ENCODE peak calls at places on chromosomes 3 and 15, in ten cellular contexts. D is body of pancreas; M is Peyer's patch; U is GM12878; F is brain microvascular endothelial cell; J is CD4-positive, CD25-positive, alpha-beta regulatory T cell; N is aorta; I is heart right ventricle; V is tibial artery; Y is GM23338. R is an unnamed sample. For H3K27me3, the result is how much of the 10 kb centered on the place peaks cover.

GRCh38 chr3:196603683-196604082 is 35.2 kb downstream of the FBXO45 start:
- DNase-seq in D (no peak), M (no peak), U (no peak), F (no peak), J (no peak), N (no peak), I (no peak), V (no peak), Y (no peak), R (no peak)

GRCh38 chr3:43338295-43338694 is 52.0 kb downstream of the SNRK start:
- DNase-seq in D (no peak), M (no peak), U (no peak), F (no peak), J (no peak), N (no peak), I (no peak), V (no peak), Y (no peak), R (no peak)

GRCh38 chr3:128549283-128550112 is 56.5 kb upstream of the GATA2 start:
- DNase-seq in D (no peak), M (peak), U (no peak), F (peak), J (no peak), N (peak), I (peak), V (no peak), Y (no peak), R (peak)

GRCh38 chr15:68812069-68812468 is 8.6 kb downstream of the ANP32A start:
- DNase-seq in D (no peak), M (peak), U (no peak), F (no peak), J (no peak), N (no peak), I (no peak), V (no peak), Y (no peak), R (no peak)

GRCh38 chr3:43949594-43949993 is 258.9 kb downstream of the ABHD5 start:
- DNase-seq in D (no peak), M (no peak), U (no peak), F (no peak), J (no peak), N (no peak), I (no peak), V (no peak), Y (no peak), R (no peak)

GRCh38 chr15:53072077-53072476 is 281.9 kb upstream of the ONECUT1 start:
- DNase-seq in D (peak), M (peak), U (no peak), F (peak), J (no peak), N (no peak), I (peak), V (no peak), Y (peak), R (peak)

GRCh38 chr3:37272743-37273142 is 98.4 kb upstream of the LRRFIP2 start:
- DNase-seq in D (no peak), M (no peak), U (no peak), F (no peak), J (no peak), N (no peak), I (no peak), V (no peak), Y (no peak), R (no peak)

GRCh38 chr3:102664126-102664525 is 229.3 kb downstream of the ZPLD1 start:
- DNase-seq in D (no peak), M (no peak), U (no peak), F (no peak), J (no peak), N (no peak), I (no peak), V (no peak), Y (no peak), R (no peak)

GRCh38 chr3:141360888-141361598 is 7.3 kb upstream of the ZBTB38 start:
- DNase-seq in D (no peak), M (no peak), U (no peak), F (peak), J (no peak), N (peak), I (peak), V (no peak), Y (peak), R (no peak)

GRCh38 chr3:150825192-150825915 is 62.4 kb upstream of the SIAH2 start:
- DNase-seq in D (no peak), M (no peak), U (no peak), F (no peak), J (no peak), N (no peak), I (no peak), V (no peak), Y (no peak), R (no peak)

GRCh38 chr3:141992512-141992911 is 116.1 kb downstream of the ATP1B3 start:
- DNase-seq in D (no peak), M (no peak), U (peak), F (no peak), J (no peak), N (no peak), I (no peak), V (no peak), Y (no peak), R (no peak)

GRCh38 chr3:107561980-107562379 is 39.2 kb downstream of the BBX start:
- DNase-seq in D (no peak), M (no peak), U (no peak), F (no peak), J (no peak), N (no peak), I (no peak), V (no peak), Y (no peak), R (no peak)

GRCh38 chr3:32297366-32297765 is 58.9 kb downstream of the CMTM8 start:
- DNase-seq in D (no peak), M (no peak), U (no peak), F (no peak), J (peak), N (no peak), I (no peak), V (no peak), Y (no peak), R (no peak)

GRCh38 chr15:40458495-40459371 is 12.1 kb upstream of the CHST14 start:
- DNase-seq in D (no peak), M (peak), U (no peak), F (no peak), J (no peak), N (no peak), I (no peak), V (no peak), Y (no peak), R (peak)

GRCh38 chr3:197372076-197372661 is 73.8 kb upstream of the DLG1 start:
- DNase-seq in D (no peak), M (no peak), U (no peak), F (peak), J (no peak), N (no peak), I (no peak), V (no peak), Y (peak), R (no peak)

GRCh38 chr15:70237626-70238025 is 139.9 kb upstream of the TLE3 start:
- DNase-seq in D (no peak), M (no peak), U (no peak), F (no peak), J (no peak), N (no peak), I (no peak), V (no peak), Y (no peak), R (no peak)

GRCh38 chr3:46557814-46558183 is 8.3 kb downstream of the LRRC2 start:
- DNase-seq in D (no peak), M (no peak), U (no peak), F (no peak), J (no peak), N (no peak), I (no peak), V (no peak), Y (no peak), R (no peak)

GRCh38 chr15:45088801-45089711 is 24.9 kb downstream of the DUOX2 start:
- DNase-seq in D (no peak), M (no peak), U (no peak), F (no peak), J (no peak), N (no peak), I (no peak), V (peak), Y (no peak), R (no peak)

GRCh38 chr3:14319654-14320182 is 82.7 kb upstream of the SLC6A6 start:
- DNase-seq in D (no peak), M (peak), U (peak), F (peak), J (no peak), N (peak), I (no peak), V (no peak), Y (peak), R (no peak)

GRCh38 chr3:20343790-20344189 is 157.8 kb upstream of the SGO1 start:
- DNase-seq in D (no peak), M (no peak), U (no peak), F (no peak), J (no peak), N (no peak), I (no peak), V (no peak), Y (no peak), R (no peak)

GRCh38 chr3:53592862-53593261 is 98.5 kb downstream of the CACNA1D start:
- DNase-seq in D (no peak), M (no peak), U (no peak), F (no peak), J (no peak), N (no peak), I (no peak), V (no peak), Y (no peak), R (no peak)

GRCh38 chr3:53589201-53589600 is 94.8 kb downstream of the CACNA1D start:
- DNase-seq in D (no peak), M (no peak), U (no peak), F (no peak), J (no peak), N (no peak), I (no peak), V (no peak), Y (no peak), R (no peak)

GRCh38 chr3:53589806-53590205 is 95.4 kb downstream of the CACNA1D start:
- DNase-seq in D (no peak), M (no peak), U (no peak), F (no peak), J (no peak), N (no peak), I (no peak), V (no peak), Y (no peak), R (no peak)

GRCh38 chr3:53591646-53592045 is 97.2 kb downstream of the CACNA1D start:
- DNase-seq in D (no peak), M (no peak), U (no peak), F (no peak), J (no peak), N (no peak), I (no peak), V (no peak), Y (no peak), R (no peak)

DNA sequence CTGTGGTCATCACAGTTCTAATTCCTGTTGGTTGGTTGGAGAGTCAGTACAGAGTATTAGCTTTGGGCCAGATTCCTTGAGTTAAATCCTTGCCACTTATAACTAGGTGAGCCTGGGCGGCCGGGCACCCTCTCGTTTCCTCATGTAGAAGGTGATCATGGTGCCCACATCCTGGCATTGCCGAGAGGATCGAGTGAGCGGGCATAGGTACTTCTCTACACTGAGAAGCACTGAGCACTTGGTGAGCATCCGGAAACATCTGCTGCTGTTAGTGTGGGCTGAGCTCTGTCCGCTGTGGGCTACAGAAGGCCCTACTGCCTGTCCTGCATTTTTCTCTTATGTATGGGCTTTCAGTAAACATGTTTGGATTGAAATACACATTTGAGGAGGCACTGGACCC is 96.2 kb downstream of the CACNA1D start:
- DNase-seq in D (no peak), M (no peak), U (no peak), F (no peak), J (no peak), N (no peak), I (no peak), V (no peak), Y (no peak), R (no peak)
- H3K27me3 ChIP-seq in D (under half), M (under half), U (under half), F (under half), J (under half), N (under half), I (under half), V (under half), Y (under half), R (under half)

DNA sequence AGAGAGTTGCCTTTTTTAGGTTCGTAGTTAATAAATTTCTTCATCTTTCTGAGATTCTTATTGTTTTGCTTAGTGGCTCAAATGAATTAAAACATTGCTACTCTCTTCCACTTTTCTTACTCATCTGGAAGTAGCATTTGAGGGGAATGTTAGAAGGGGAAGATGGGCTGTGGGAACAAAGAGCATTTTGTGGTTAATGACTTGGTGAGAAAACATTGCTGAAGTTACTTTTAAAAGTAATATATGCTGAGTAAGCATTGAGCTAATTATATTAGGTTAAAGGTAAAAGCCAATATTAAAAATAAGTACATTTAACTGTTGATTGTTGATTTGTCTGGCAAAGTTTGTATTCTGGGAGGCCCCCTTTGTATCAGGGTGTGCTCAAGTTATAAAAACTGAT is 5.7 kb downstream of the MORF4L1 start:
- DNase-seq in D (no peak), M (no peak), U (no peak), F (peak), J (no peak), N (no peak), I (no peak), V (no peak), Y (no peak), R (no peak)
- H3K27ac ChIP-seq in D (no peak), M (no peak), U (no peak), F (peak), J (peak), N (no peak), I (no peak), V (peak), Y (peak), R (no peak)

GRCh38 chr15:62163397-62163796 is 1.7 kb downstream of the C2CD4B start:
- DNase-seq in D (peak), M (no peak), U (no peak), F (no peak), J (no peak), N (no peak), I (no peak), V (no peak), Y (no peak), R (no peak)
- H3K27me3 ChIP-seq in D (under half), M (under half), U (under half), F (under half), J (under half), N (under half), I (under half), V (half or more), Y (half or more), R (under half)

GRCh38 chr15:89140595-89140994 is 52.3 kb downstream of the ABHD2 start:
- DNase-seq in D (no peak), M (no peak), U (no peak), F (no peak), J (no peak), N (no peak), I (no peak), V (no peak), Y (no peak), R (no peak)
- H3K27ac ChIP-seq in D (no peak), M (no peak), U (no peak), F (no peak), J (no peak), N (peak), I (peak), V (peak), Y (no peak), R (peak)